ENCODE peak calls at places on chromosome 11, in eight cellular contexts. R is AG09309, J is uterus, U is AG04450, A is HFF-Myc, Z is fibroblast of the aortic adventitia, Y is HCT116, H is heart right ventricle. D is an unnamed sample.

GRCh38 chr11:120035756-120036155 is 102.2 kb downstream of the TRIM29 start:
- DNase-seq in R (no peak), J (no peak), U (no peak), A (no peak), Z (no peak), Y (no peak), H (no peak), D (no peak)

GRCh38 chr11:103978588-103979580 is 57.6 kb upstream of the DDI1 start:
- DNase-seq in R (no peak), J (no peak), U (no peak), A (no peak), Z (no peak), Y (no peak), H (no peak), D (peak)

GRCh38 chr11:86802146-86802545 is 1.8 kb downstream of the PRSS23 start:
- DNase-seq in R (no peak), J (no peak), U (no peak), A (no peak), Z (peak), Y (no peak), H (no peak), D (no peak)

GRCh38 chr11:12556155-12556554 is 118.1 kb upstream of the TEAD1 start:
- DNase-seq in R (no peak), J (peak), U (no peak), A (no peak), Z (peak), Y (no peak), H (no peak), D (peak)

GRCh38 chr11:76161261-76161961 is 44.9 kb downstream of the WNT11 start:
- DNase-seq in R (no peak), J (no peak), U (no peak), A (peak), Z (peak), Y (no peak), H (peak), D (peak)

GRCh38 chr11:92211576-92212167 is 12.9 kb upstream of the FAT3 start:
- DNase-seq in R (peak), J (no peak), U (peak), A (no peak), Z (no peak), Y (no peak), H (peak), D (peak)

GRCh38 chr11:70802185-70802584 is 403.9 kb downstream of the CTTN start:
- DNase-seq in R (no peak), J (no peak), U (no peak), A (no peak), Z (no peak), Y (no peak), H (no peak), D (no peak)

GRCh38 chr11:72239849-72240460 is 4.0 kb downstream of the PHOX2A start:
- DNase-seq in R (no peak), J (peak), U (no peak), A (no peak), Z (peak), Y (no peak), H (peak), D (peak)

GRCh38 chr11:70423523-70424505 is 25.5 kb downstream of the CTTN start:
- DNase-seq in R (peak), J (peak), U (peak), A (peak), Z (peak), Y (no peak), H (no peak), D (peak)

GRCh38 chr11:68651208-68651984 is 32.9 kb upstream of the GAL start:
- DNase-seq in R (no peak), J (no peak), U (no peak), A (no peak), Z (no peak), Y (no peak), H (no peak), D (no peak)

GRCh38 chr11:89660234-89660633 is 49.9 kb upstream of the TRIM77 start:
- DNase-seq in R (no peak), J (no peak), U (no peak), A (no peak), Z (no peak), Y (no peak), H (no peak), D (no peak)

GRCh38 chr11:2776351-2777061 is 76.7 kb upstream of the KCNQ1OT1 start:
- DNase-seq in R (no peak), J (peak), U (no peak), A (no peak), Z (no peak), Y (no peak), H (peak), D (no peak)

GRCh38 chr11:69880041-69880802 is 61.0 kb upstream of the FGF3 start:
- DNase-seq in R (no peak), J (no peak), U (no peak), A (no peak), Z (no peak), Y (no peak), H (no peak), D (no peak)

GRCh38 chr11:76615950-76616349 is 54.6 kb downstream of the LRRC32 start:
- DNase-seq in R (no peak), J (no peak), U (no peak), A (no peak), Z (peak), Y (no peak), H (peak), D (no peak)

GRCh38 chr11:76266269-76266668 is 60.0 kb upstream of the WNT11 start:
- DNase-seq in R (peak), J (no peak), U (peak), A (peak), Z (peak), Y (peak), H (no peak), D (peak)

GRCh38 chr11:90476442-90477007 is 253.7 kb upstream of the CHORDC1 start:
- DNase-seq in R (no peak), J (no peak), U (no peak), A (no peak), Z (peak), Y (peak), H (peak), D (peak)

GRCh38 chr11:289145-289705 is 299 bp downstream of the PGGHG start:
- DNase-seq in R (no peak), J (peak), U (no peak), A (no peak), Z (no peak), Y (no peak), H (no peak), D (no peak)

GRCh38 chr11:47213985-47214564 is 699 bp upstream of the DDB2 start:
- DNase-seq in R (peak), J (peak), U (no peak), A (no peak), Z (peak), Y (peak), H (peak), D (peak)

GRCh38 chr11:24828938-24829337 is 332.1 kb downstream of the LUZP2 start:
- DNase-seq in R (no peak), J (no peak), U (no peak), A (no peak), Z (no peak), Y (no peak), H (no peak), D (no peak)

GRCh38 chr11:57324154-57324885 is 432 bp downstream of the TNKS1BP1 start:
- DNase-seq in R (no peak), J (peak), U (no peak), A (no peak), Z (peak), Y (no peak), H (peak), D (peak)

GRCh38 chr11:17443926-17444690 is 32.5 kb downstream of the ABCC8 start:
- DNase-seq in R (no peak), J (no peak), U (no peak), A (no peak), Z (no peak), Y (no peak), H (no peak), D (no peak)

GRCh38 chr11:36091256-36091811 is 147.5 kb downstream of the LDLRAD3 start:
- DNase-seq in R (peak), J (no peak), U (peak), A (no peak), Z (peak), Y (no peak), H (no peak), D (no peak)

GRCh38 chr11:128342511-128343133 is 244.7 kb downstream of the ETS1 start:
- DNase-seq in R (peak), J (no peak), U (no peak), A (peak), Z (peak), Y (no peak), H (peak), D (peak)

GRCh38 chr11:4683020-4683419 is 14.6 kb downstream of the OR51E2 start:
- DNase-seq in R (no peak), J (no peak), U (peak), A (no peak), Z (no peak), Y (no peak), H (no peak), D (peak)

GRCh38 chr11:10451399-10452116 is 3.5 kb upstream of the AMPD3 start:
- DNase-seq in R (no peak), J (no peak), U (no peak), A (no peak), Z (no peak), Y (no peak), H (no peak), D (no peak)

GRCh38 chr11:114705280-114706024 is 27.1 kb downstream of the NXPE2 start:
- DNase-seq in R (no peak), J (no peak), U (no peak), A (no peak), Z (no peak), Y (no peak), H (peak), D (no peak)

GRCh38 chr11:111454561-111455192 is 57.5 kb downstream of the BTG4 start:
- DNase-seq in R (no peak), J (no peak), U (peak), A (no peak), Z (peak), Y (no peak), H (peak), D (peak)

GRCh38 chr11:85806016-85806415 is 4.9 kb downstream of the SYTL2 start:
- DNase-seq in R (no peak), J (no peak), U (no peak), A (no peak), Z (no peak), Y (no peak), H (no peak), D (no peak)

DNA sequence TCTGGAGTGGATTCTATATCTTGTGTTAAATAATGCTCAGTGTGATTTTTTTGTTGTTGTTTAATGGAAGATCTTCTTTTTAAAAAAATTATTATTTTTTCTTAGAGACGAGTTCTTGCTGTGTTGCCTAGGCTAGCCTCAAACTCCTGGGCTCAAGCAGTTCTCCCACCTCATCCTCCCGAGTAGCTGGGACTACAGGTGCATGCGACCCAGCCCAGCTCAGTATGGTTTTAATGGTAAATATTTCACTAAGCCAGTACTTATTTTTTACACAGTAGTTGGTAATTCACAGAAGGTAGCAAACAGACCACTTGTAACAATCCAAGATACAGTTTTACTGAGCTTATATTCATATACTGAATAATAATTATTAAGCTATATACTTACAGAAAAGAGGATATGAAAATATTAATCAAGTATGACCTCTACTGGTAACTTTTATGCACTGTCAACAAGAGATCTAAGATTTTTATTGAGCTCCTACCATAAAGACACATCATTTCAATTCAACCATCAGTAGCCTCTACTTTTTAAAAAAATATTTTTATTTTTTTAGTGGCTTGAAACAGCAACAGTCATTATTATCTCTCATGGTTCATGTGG is 6.1 kb upstream of the CD59 start:
- DNase-seq in R (no peak), J (no peak), U (no peak), A (no peak), Z (peak), Y (no peak), H (no peak), D (peak)
- TF ChIP-seq CTCF in R (peak), J (peak), U (peak), A (peak), Z (peak), Y (peak), H (peak), D (peak)

GRCh38 chr11:61882879-61883278 is 8.5 kb downstream of the FADS3 start:
- DNase-seq in R (no peak), J (no peak), U (no peak), A (no peak), Z (no peak), Y (no peak), H (no peak), D (no peak)

GRCh38 chr11:61880454-61880853 is 10.9 kb downstream of the FADS3 start:
- DNase-seq in R (no peak), J (no peak), U (no peak), A (no peak), Z (no peak), Y (no peak), H (no peak), D (no peak)

GRCh38 chr11:61879152-61879551 is 12.2 kb downstream of the FADS3 start:
- DNase-seq in R (no peak), J (no peak), U (no peak), A (no peak), Z (no peak), Y (no peak), H (no peak), D (no peak)

GRCh38 chr11:61881397-61881796 is 9.9 kb downstream of the FADS3 start:
- DNase-seq in R (no peak), J (no peak), U (no peak), A (no peak), Z (no peak), Y (no peak), H (peak), D (no peak)

DNA sequence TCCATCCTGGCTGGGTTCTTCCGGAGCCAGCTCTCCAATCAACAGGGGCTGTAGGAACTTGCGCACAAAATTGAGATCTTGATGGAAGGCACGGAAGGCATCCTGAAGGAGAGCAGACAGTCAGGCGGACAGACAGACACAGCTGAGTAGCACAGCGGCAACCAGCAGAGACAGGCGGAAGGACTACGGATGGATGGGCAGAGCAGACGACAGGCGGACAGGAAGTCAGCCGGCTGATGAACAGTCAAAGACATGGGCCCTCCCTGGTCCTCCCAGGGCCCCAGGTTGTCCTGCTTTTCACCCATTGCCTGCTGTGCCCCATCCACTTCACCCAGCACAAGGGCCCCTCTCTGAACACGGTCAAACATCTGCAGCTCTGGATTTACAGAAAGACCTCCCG is 11.3 kb downstream of the FADS3 start:
- DNase-seq in R (no peak), J (no peak), U (no peak), A (no peak), Z (no peak), Y (no peak), H (no peak), D (no peak)
- H3K4me3 ChIP-seq in R (no peak), J (no peak), U (no peak), A (no peak), Z (no peak), Y (no peak), H (no peak), D (no peak)

DNA sequence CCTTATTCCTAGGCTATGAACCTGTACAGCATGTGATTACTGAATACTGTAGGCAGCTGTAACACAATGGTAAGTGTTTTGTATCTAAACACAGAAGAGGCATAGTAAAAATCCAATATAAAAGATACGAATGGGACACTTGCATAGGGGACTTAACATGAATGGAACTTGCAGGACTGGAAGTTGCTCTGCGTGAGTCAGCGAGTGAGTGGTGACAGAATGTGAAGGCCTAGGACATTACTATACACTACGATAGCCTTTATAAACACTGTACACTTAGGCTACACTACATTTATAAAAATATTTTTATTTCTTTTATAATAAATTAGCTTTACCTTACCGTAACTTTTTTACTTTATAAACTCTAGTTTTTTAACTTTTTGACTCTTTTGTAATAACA is 81.1 kb downstream of the PGR start:
- DNase-seq in R (no peak), J (no peak), U (no peak), A (no peak), Z (no peak), Y (no peak), H (no peak), D (no peak)
- TF ChIP-seq CTCF in R (no peak), J (no peak), U (no peak), A (no peak), Z (no peak), Y (no peak), H (no peak), D (no peak)

GRCh38 chr11:118135796-118136165 is 16.8 kb downstream of the SCN4B start:
- DNase-seq in R (no peak), J (no peak), U (no peak), A (no peak), Z (no peak), Y (no peak), H (no peak), D (no peak)
- H3K4me3 ChIP-seq in R (no peak), J (no peak), U (no peak), A (no peak), Z (no peak), Y (no peak), H (no peak), D (no peak)

GRCh38 chr11:64148200-64148916 is 17.6 kb downstream of the MACROD1 start:
- DNase-seq in R (peak), J (peak), U (peak), A (peak), Z (peak), Y (peak), H (peak), D (peak)
- TF ChIP-seq CTCF in R (peak), J (peak), U (peak), A (peak), Z (peak), Y (peak), H (peak), D (peak)

D was measured in fibroblast of mammary gland.